ENCODE peak calls at places on chromosomes 16 and 17, in six cellular contexts. I is A549; Q is CD8-positive, alpha-beta T cell; E is tibial artery; T is PC-9; Y is AG09319. H is an unnamed sample.
A peak's percentile ranks its signal among the peaks of the same experiment; 100 is the strongest.

GRCh38 chr17:3801792-3802191 is 804 bp upstream of the ITGAE start:
- DNase-seq in I (no peak), Q (no peak), E (no peak), T (no peak), Y (no peak), H (no peak)

GRCh38 chr17:45836047-45837044 is 8.3 kb upstream of the SPPL2C start:
- DNase-seq in I (no peak), Q (no peak), E (no peak), T (no peak), Y (no peak), H (no peak)

GRCh38 chr16:72875291-72876036 is 172.5 kb downstream of the ZFHX3 start:
- DNase-seq in I (no peak), Q (no peak), E (no peak), T (peak; percentile 49), Y (no peak), H (peak; percentile 52)

GRCh38 chr16:6206080-6206479 is 1108.5 kb upstream of the EEF2KMT start:
- DNase-seq in I (no peak), Q (no peak), E (no peak), T (no peak), Y (no peak), H (no peak)

GRCh38 chr16:27264151-27264550 is 4.4 kb downstream of the NSMCE1 start:
- DNase-seq in I (no peak), Q (no peak), E (no peak), T (peak; percentile 76), Y (no peak), H (peak; percentile 89)

GRCh38 chr16:1673424-1674151 is 4.5 kb upstream of the JPT2 start:
- DNase-seq in I (no peak), Q (no peak), E (no peak), T (no peak), Y (no peak), H (no peak)

GRCh38 chr16:65524997-65525396 is 403.1 kb upstream of the CDH11 start:
- DNase-seq in I (no peak), Q (no peak), E (no peak), T (no peak), Y (no peak), H (no peak)

GRCh38 chr17:64152428-64153125 is 22.6 kb upstream of the ERN1 start:
- DNase-seq in I (no peak), Q (no peak), E (no peak), T (no peak), Y (no peak), H (no peak)

GRCh38 chr16:89446136-89446974 is 44.0 kb downstream of the ANKRD11 start:
- DNase-seq in I (no peak), Q (no peak), E (no peak), T (no peak), Y (no peak), H (no peak)

GRCh38 chr17:21241564-21241963 is 11.6 kb downstream of the NATD1 start:
- DNase-seq in I (no peak), Q (no peak), E (no peak), T (no peak), Y (no peak), H (no peak)

GRCh38 chr17:39209317-39210092 is 9.4 kb downstream of the RPL19 start:
- DNase-seq in I (no peak), Q (peak; percentile 85), E (peak; percentile 91), T (no peak), Y (no peak), H (no peak)

GRCh38 chr17:75241996-75242460 is 19.4 kb downstream of the GGA3 start:
- DNase-seq in I (no peak), Q (no peak), E (no peak), T (no peak), Y (no peak), H (no peak)

GRCh38 chr16:81583893-81584705 is 139.5 kb downstream of the CMIP start:
- DNase-seq in I (peak; percentile 79), Q (no peak), E (no peak), T (no peak), Y (no peak), H (peak; percentile 60)

GRCh38 chr17:66923881-66924280 is 40.6 kb upstream of the CACNG4 start:
- DNase-seq in I (no peak), Q (no peak), E (no peak), T (no peak), Y (no peak), H (no peak)

GRCh38 chr16:75491876-75492275 is 3.4 kb downstream of the CHST6 start:
- DNase-seq in I (peak; percentile 57), Q (no peak), E (no peak), T (peak; percentile 88), Y (no peak), H (no peak)

GRCh38 chr16:1979271-1980025 is 1.8 kb downstream of the NOXO1 start:
- DNase-seq in I (no peak), Q (peak; percentile 44), E (no peak), T (peak; percentile 97), Y (no peak), H (peak; percentile 86)

GRCh38 chr16:57724541-57724940 is 11.0 kb upstream of the KATNB1 start:
- DNase-seq in I (no peak), Q (no peak), E (no peak), T (no peak), Y (no peak), H (no peak)

GRCh38 chr16:87963400-87963799 is 12.2 kb downstream of the BANP start:
- DNase-seq in I (no peak), Q (peak; percentile 70), E (no peak), T (no peak), Y (no peak), H (peak; percentile 80)

GRCh38 chr17:58527306-58527705 is 12.9 kb upstream of the MTMR4 start:
- DNase-seq in I (no peak), Q (no peak), E (no peak), T (no peak), Y (no peak), H (no peak)
- TF ChIP-seq CTCF in I (no peak), Q (no peak), E (no peak), T (no peak), Y (no peak), H (peak; percentile 11)

GRCh38 chr17:31061678-31062077 is 33.1 kb upstream of the NF1 start:
- DNase-seq in I (no peak), Q (no peak), E (no peak), T (no peak), Y (no peak), H (no peak)
- TF ChIP-seq CTCF in I (no peak), Q (no peak), E (no peak), T (no peak), Y (no peak), H (peak; percentile 49)

DNA sequence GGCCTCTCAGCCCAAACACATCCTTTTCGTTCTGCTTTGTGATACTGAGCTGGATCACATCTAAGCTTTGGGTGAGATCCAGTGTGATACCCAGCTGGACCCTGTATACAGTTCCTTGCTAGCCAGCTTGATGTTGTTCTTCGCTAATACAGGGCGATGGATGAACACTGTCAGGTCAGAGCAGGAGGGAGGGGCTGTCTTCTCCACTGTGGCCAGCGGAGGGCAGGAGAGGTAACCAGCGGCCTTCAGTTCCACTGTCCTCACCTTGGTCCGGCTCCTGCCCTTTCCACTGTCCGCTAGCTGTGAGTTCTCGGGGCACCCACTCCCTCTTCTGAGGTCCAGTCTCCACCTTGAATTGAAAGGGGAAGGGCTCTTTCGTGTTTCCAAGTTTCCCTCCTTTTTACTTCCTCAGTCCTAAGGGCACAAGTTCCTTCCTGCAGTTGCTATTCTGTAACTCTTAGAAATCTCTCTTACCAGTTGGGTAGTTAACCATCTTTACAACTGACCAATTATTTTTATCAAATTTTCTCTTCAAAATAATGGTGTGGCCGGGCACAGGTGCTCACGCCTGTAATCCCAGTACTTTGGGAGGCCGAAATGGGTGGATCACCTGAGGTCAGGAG is 3.0 kb upstream of the ZNF213 start:
- DNase-seq in I (no peak), Q (peak; percentile 39), E (no peak), T (peak; percentile 61), Y (no peak), H (peak; percentile 9)
- TF ChIP-seq CTCF in I (peak; percentile 39), Q (peak; percentile 63), E (no peak), T (peak; percentile 67), Y (peak; percentile 44), H (peak; percentile 61)

DNA sequence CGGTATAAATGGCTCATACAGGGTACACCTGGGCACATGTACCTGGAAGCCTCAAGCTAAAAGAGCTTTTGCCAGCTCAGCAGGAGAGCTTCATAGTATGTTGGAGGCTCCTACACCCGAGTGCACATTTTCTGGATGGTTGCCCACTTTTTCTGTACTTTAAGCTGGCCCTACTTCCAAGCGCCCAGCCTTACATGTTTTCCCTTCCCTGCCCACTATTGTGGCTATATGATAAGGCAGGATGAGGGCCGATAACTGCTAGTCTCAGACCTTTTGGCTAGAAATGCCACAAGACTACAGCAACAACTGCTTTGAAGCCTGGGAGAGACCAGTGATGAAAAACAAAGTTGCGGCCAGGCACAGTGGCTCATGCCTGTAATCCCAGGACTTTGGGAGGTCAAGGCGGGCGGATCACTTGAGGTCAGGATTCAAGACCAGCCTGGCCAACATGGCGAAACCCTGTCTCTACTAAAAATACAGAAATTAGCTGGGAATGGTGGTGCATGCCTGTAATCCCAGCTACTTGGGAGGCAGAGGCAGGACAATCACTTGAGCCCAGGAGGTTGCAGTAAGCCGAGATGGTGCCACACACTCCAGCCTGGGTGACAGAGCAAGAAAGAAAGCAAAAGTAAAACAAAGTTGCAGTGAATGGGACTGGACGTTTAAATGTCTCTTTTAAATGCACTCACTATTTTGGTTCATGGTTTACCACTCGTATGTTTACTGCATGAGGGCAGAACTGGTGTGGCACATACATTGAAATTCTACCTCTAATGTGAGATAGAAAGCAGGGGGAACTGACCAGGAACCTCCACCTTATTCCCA is 14.2 kb upstream of the MARCHF10 start:
- DNase-seq in I (no peak), Q (no peak), E (no peak), T (no peak), Y (no peak), H (no peak)
- TF ChIP-seq CTCF in I (no peak), Q (no peak), E (no peak), T (no peak), Y (no peak), H (no peak)

GRCh38 chr17:44655983-44656700 is at the start of gene MEIOC:
- DNase-seq in I (peak; percentile 97), Q (peak; percentile 21), E (no peak), T (no peak), Y (no peak), H (no peak)
- TF ChIP-seq CTCF in I (peak; percentile 46), Q (no peak), E (no peak), T (no peak), Y (no peak), H (peak; percentile 32)

GRCh38 chr16:14460726-14461125 is 169.3 kb downstream of the PARN start:
- DNase-seq in I (no peak), Q (no peak), E (no peak), T (no peak), Y (no peak), H (no peak)
- TF ChIP-seq CTCF in I (no peak), Q (no peak), E (no peak), T (no peak), Y (no peak), H (no peak)

H was measured in foreskin keratinocyte.